ENCODE peak calls at places on chromosomes 6 and 20, in eight cellular contexts. P, V, Q, K, S, R, Z and D are unnamed samples.
A peak's percentile ranks its signal among the peaks of the same experiment; 100 is the strongest.

GRCh38 chr6:33815854-33816253 is 12.1 kb upstream of the MLN start:
- DNase-seq in P (no peak), S (peak; percentile 36), Q (no peak), Z (no peak), R (no peak), K (no peak), V (no peak), D (no peak)

GRCh38 chr6:133099573-133099972 is 141.6 kb upstream of the EYA4 start:
- DNase-seq in V (peak; percentile 32), S (no peak), R (no peak), K (no peak), Z (no peak), P (no peak), Q (no peak), D (peak; percentile 89)

GRCh38 chr6:157236040-157236725 is 87.1 kb downstream of the TMEM242 start:
- DNase-seq in R (no peak), Z (no peak), P (no peak), S (peak; percentile 36), Q (peak; percentile 13), V (no peak), K (no peak), D (no peak)

GRCh38 chr20:59412251-59412650 is 111.8 kb downstream of the EDN3 start:
- DNase-seq in R (no peak), S (no peak), Z (no peak), Q (no peak), V (no peak), K (no peak), P (no peak), D (no peak)

GRCh38 chr20:33647603-33648395 is 14.3 kb upstream of the C20orf144 start:
- DNase-seq in V (peak; percentile 82), P (no peak), K (peak; percentile 59), Z (no peak), R (no peak), Q (no peak), S (no peak), D (peak; percentile 81)

GRCh38 chr6:3797231-3798200 is 46.0 kb upstream of the PXDC1 start:
- DNase-seq in K (no peak), S (no peak), Z (no peak), R (no peak), P (no peak), Q (no peak), V (peak; percentile 91), D (peak; percentile 77)

GRCh38 chr20:57660510-57661199 is 40.4 kb upstream of the ZBP1 start:
- DNase-seq in S (no peak), K (peak; percentile 22), P (no peak), R (no peak), Z (no peak), V (no peak), Q (no peak), D (no peak)

GRCh38 chr20:63645218-63645617 is 8.0 kb downstream of the STMN3 start:
- DNase-seq in P (no peak), K (no peak), Z (no peak), R (no peak), S (no peak), Q (no peak), V (no peak), D (no peak)

GRCh38 chr6:109299695-109300564 is 82.3 kb downstream of the CD164 start:
- DNase-seq in P (no peak), K (peak; percentile 41), Q (no peak), Z (no peak), S (no peak), V (no peak), R (no peak), D (no peak)

GRCh38 chr6:48825501-48826317 is 637.3 kb downstream of the MMUT start:
- DNase-seq in K (no peak), S (no peak), P (no peak), V (no peak), Z (no peak), Q (no peak), R (no peak), D (peak; percentile 50)

GRCh38 chr20:11544029-11544678 is 373.5 kb upstream of the BTBD3 start:
- DNase-seq in V (peak; percentile 63), P (no peak), Q (no peak), R (peak; percentile 28), Z (no peak), S (no peak), K (no peak), D (peak; percentile 73)